ENCODE peak calls at places on chromosome 1, in four cellular contexts. Y is H1, C is IMR-90, A is K562. M is an unnamed sample.
A peak's percentile ranks its signal among the peaks of the same experiment; 100 is the strongest.

GRCh38 chr1:151993084-151993733 is 450 bp downstream of the S100A10 start:
- DNase-seq in Y (no peak), C (no peak), A (no peak), M (no peak)

GRCh38 chr1:243596441-243597183 is 253.4 kb downstream of the AKT3 start:
- DNase-seq in Y (no peak), C (peak; percentile 96), A (no peak), M (peak; percentile 76)

GRCh38 chr1:230117694-230118093 is 50.7 kb downstream of the GALNT2 start:
- DNase-seq in Y (no peak), C (no peak), A (no peak), M (no peak)

GRCh38 chr1:247111636-247112478 is 7.7 kb upstream of the ZNF669 start:
- DNase-seq in Y (no peak), C (peak; percentile 47), A (peak; percentile 84), M (no peak)

GRCh38 chr1:220788146-220788545 is 1.4 kb downstream of the MTARC1 start:
- DNase-seq in Y (no peak), C (no peak), A (no peak), M (no peak)

GRCh38 chr1:115654125-115654524 is 12.4 kb downstream of the VANGL1 start:
- DNase-seq in Y (no peak), C (no peak), A (peak; percentile 45), M (no peak)

GRCh38 chr1:245585252-245585959 is 430.6 kb downstream of the KIF26B start:
- DNase-seq in Y (no peak), C (peak; percentile 84), A (no peak), M (no peak)

GRCh38 chr1:78651247-78651646 is 1.6 kb downstream of the IFI44 start:
- DNase-seq in Y (no peak), C (peak; percentile 13), A (no peak), M (no peak)

GRCh38 chr1:30681782-30682181 is 41.6 kb downstream of the MATN1 start:
- DNase-seq in Y (no peak), C (no peak), A (no peak), M (no peak)

GRCh38 chr1:170073893-170074249 is 624 bp downstream of the KIFAP3 start:
- DNase-seq in Y (no peak), C (no peak), A (no peak), M (no peak)

GRCh38 chr1:109846148-109846547 is 64.5 kb upstream of the CSF1 start:
- DNase-seq in Y (no peak), C (no peak), A (no peak), M (no peak)

GRCh38 chr1:7970250-7970649 is 8.7 kb downstream of the PARK7 start:
- DNase-seq in Y (no peak), C (no peak), A (no peak), M (no peak)

GRCh38 chr1:171595324-171595723 is 26.7 kb upstream of the MYOCOS start:
- DNase-seq in Y (no peak), C (peak; percentile 63), A (no peak), M (no peak)

DNA sequence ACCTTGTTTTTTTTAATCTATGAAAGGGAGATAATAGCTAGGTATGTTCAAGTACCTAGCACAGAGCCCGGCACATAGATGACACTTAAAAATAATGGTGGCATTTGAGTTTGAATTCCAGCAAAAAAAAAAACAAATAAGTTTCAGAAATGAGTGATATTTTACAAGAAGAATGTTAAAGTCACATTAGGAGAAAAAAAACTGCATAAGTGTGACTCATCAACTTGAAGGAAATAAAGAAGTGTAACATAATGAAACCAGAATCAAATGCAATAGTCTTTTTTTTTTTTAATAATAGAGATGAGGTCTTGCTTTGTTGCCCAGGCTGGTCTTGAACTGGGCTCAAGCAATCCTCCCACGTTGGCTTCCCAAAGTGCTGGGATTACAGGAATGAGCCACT is 17.1 kb downstream of the DNASE2B start:
- DNase-seq in Y (no peak), C (peak; percentile 41), A (no peak), M (no peak)
- TF ChIP-seq CHD1 in Y (no peak), C (no peak), A (no peak), M (no peak)

DNA sequence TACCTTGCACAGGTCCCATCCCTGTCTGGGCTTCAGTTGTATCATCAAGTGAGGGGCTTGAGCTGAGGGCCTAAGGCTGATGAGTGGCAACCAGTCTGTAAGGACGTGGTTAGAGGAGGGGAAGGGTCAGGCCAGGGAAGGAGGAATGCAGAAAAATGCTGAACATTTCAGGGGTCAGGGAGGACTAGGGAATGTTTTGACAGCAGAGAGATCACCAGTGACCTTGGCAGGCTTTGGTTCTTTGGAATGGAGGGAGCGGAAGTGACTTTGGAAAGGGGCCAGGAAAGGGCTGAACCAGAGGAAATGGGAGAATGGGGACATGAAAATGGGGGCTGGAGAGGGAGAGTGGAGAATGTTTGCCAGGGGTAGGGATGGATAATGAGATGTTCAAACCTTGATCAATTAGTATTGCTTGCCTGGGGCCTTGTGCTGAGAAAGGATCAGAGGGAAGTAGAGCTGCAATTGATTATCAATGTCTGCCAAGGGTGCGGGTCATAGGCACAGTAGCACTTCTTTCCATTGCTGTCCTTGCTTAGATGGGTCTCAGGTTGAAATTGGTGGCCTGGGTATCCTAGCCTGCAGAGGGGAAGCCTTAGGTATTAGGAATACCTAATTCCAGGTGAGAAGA is 7.4 kb downstream of the LDLRAP1 start:
- DNase-seq in Y (no peak), C (peak; percentile 22), A (no peak), M (no peak)
- H3K4me2 ChIP-seq in Y (no peak overlapping the region), C (peak overlapping the region; percentile 1), A (peak overlapping the region; percentile 65), M (peak overlapping the region; percentile 90)

DNA sequence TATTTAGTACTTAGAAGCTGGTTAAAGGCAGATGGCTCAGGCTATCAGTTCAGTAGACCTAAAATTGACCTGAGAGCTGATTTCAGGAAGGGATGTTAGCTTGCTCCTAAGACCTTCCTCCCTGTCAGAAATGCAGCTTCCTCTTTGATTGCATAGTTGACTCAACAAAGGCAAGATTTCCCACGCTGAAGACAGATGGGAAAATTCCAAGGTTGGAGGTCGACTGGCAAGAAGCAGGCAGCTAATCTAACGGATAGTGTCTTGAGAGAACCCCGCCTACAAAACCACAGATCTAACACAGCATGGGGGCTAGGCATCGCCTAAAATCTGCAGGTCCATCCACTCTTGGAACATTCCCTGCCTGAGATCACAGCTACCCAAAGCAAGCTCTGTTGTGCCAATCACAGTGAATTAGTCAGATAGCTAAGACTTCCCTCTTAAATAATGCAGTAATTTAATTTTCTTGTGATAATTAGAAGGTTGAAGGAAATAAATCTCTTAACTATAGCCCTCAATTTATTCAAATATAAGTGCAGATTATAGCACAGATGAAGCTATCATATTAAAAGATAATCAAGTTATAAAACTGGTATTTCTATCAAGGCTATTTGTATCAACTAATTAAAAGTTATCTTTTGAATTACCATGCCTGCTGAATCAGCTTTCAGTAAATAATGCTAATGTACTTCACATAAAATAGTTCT is 357.8 kb upstream of the SGIP1 start:
- DNase-seq in Y (no peak), C (peak; percentile 18), A (no peak), M (no peak)
- TF ChIP-seq CHD1 in Y (no peak), C (no peak), A (no peak), M (no peak)

GRCh38 chr1:85065550-85065949 is 17.2 kb upstream of the MCOLN3 start:
- DNase-seq in Y (no peak), C (no peak), A (no peak), M (no peak)

GRCh38 chr1:85074365-85074964 is 26.2 kb upstream of the MCOLN3 start:
- DNase-seq in Y (no peak), C (no peak), A (no peak), M (no peak)

GRCh38 chr1:85068846-85069245 is 20.5 kb upstream of the MCOLN3 start:
- DNase-seq in Y (no peak), C (no peak), A (no peak), M (no peak)

GRCh38 chr1:85070972-85071492 is 22.7 kb upstream of the MCOLN3 start:
- DNase-seq in Y (no peak), C (no peak), A (no peak), M (no peak)
- H3K4me2 ChIP-seq in Y (no peak overlapping the region), C (no peak overlapping the region), A (no peak overlapping the region), M (no peak overlapping the region)

DNA sequence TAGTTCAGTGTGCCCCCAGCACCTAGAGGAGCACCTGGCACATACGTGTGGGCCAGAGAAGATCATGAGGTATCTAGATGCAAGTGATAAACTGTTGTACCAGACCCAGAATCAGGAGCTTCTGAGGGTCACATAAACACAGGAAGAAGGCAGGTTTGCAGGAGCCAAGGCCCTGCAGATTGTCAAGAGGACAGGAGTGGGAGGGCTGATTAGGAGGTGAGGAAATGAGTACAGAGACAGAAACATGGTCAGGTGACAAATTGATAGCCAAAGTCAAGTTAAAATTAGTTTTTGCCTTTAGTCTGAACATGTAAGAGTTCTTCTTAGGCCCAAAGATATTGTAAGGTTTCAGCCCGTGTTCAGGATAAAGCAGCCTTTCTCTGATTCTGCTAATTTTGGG is 14.0 kb upstream of the TRAF3IP3 start:
- DNase-seq in Y (no peak), C (no peak), A (no peak), M (no peak)
- TF ChIP-seq CHD1 in Y (no peak), C (no peak), A (no peak), M (no peak)

DNA sequence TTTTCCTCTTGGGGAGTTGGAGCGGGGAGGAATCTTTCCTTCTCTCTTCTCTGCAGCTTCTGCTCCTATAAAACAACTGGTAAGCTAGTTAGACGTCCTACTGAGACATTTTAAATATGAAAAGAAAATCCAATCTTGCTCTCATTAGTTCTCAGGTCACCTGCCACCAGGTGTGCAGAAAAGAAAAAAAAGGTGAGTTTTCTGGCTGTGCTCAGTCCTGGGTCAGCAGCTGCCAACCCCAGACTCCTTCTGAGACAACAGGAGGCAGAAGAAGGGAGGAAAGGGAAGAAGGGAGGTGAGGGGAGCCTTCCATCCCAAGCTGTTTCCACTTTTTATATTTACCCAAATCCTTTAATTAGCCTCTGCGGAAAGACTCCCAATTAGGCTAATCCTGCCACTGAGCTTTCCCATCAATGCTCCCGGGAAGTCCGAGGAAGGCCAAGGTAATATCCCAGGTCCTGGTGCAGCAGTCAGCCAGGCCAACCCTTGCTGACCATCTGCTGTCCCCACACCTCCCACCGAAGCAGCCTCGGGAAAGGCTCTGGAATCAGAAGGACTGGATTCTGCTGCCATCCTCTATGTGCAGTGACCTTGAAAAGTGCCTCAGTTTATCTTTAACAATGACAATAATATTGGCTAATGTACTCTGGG is 33.4 kb downstream of the GLIS1 start:
- DNase-seq in Y (no peak), C (no peak), A (no peak), M (no peak)
- H3K4me2 ChIP-seq in Y (peak overlapping the region; percentile 60), C (no peak overlapping the region), A (no peak overlapping the region), M (no peak overlapping the region)

GRCh38 chr1:107870691-107871090 is 94.3 kb downstream of the VAV3 start:
- DNase-seq in Y (no peak), C (no peak), A (no peak), M (no peak)
- TF ChIP-seq CHD1 in Y (no peak), C (no peak), A (no peak), M (no peak)